ENCODE peak calls at places on chromosomes 2 and 18, in seven cellular contexts. G is anterior cingulate cortex, K is fibroblast of the conjunctiva, Y is NCI-H748 treated with DMSO at 0.1 percent for 48 hours, X is HL-60, S is spleen, I is HAP-1. Z is an unnamed sample.
A peak's percentile ranks its signal among the peaks of the same experiment; 100 is the strongest.

GRCh38 chr18:7584646-7585271 is 17.6 kb downstream of the PTPRM start:
- DNase-seq in G (no peak), K (no peak), Y (no peak), X (no peak), S (no peak), I (no peak), Z (no peak)

GRCh38 chr2:79782540-79782939 is 269.7 kb downstream of the CTNNA2 start:
- DNase-seq in G (no peak), K (no peak), Y (no peak), X (no peak), S (no peak), I (no peak), Z (no peak)

GRCh38 chr2:199583676-199584075 is 125.9 kb upstream of the SATB2 start:
- DNase-seq in G (no peak), K (no peak), Y (no peak), X (no peak), S (no peak), I (no peak), Z (no peak)

GRCh38 chr2:186422226-186422625 is 63.8 kb upstream of the ZC3H15 start:
- DNase-seq in G (no peak), K (peak; percentile 85), Y (no peak), X (peak; percentile 21), S (no peak), I (no peak), Z (no peak)

GRCh38 chr2:240789051-240789453 is 31.0 kb downstream of the KIF1A start:
- DNase-seq in G (no peak), K (no peak), Y (no peak), X (no peak), S (peak; percentile 69), I (no peak), Z (no peak)

GRCh38 chr2:180099308-180099707 is 92.2 kb upstream of the CWC22 start:
- DNase-seq in G (no peak), K (no peak), Y (no peak), X (no peak), S (no peak), I (no peak), Z (no peak)

GRCh38 chr2:203440671-203441070 is 94.4 kb downstream of the RAPH1 start:
- DNase-seq in G (no peak), K (no peak), Y (no peak), X (no peak), S (no peak), I (no peak), Z (no peak)

GRCh38 chr2:56295666-56296065 is 111.9 kb downstream of the CCDC85A start:
- DNase-seq in G (no peak), K (no peak), Y (no peak), X (no peak), S (no peak), I (no peak), Z (no peak)

GRCh38 chr2:241892299-241893137 is 23.0 kb downstream of the RTP5 start:
- DNase-seq in G (no peak), K (peak; percentile 17), Y (no peak), X (no peak), S (peak; percentile 65), I (peak; percentile 60), Z (no peak)

GRCh38 chr2:30705711-30706533 is 101.3 kb downstream of the CAPN13 start:
- DNase-seq in G (no peak), K (no peak), Y (no peak), X (no peak), S (no peak), I (peak; percentile 55), Z (no peak)

GRCh38 chr2:136116111-136116812 is 1.7 kb downstream of the CXCR4 start:
- DNase-seq in G (no peak), K (no peak), Y (no peak), X (peak; percentile 67), S (peak; percentile 92), I (peak; percentile 59), Z (no peak)

GRCh38 chr2:230913406-230913805 is 11.6 kb downstream of the GPR55 start:
- DNase-seq in G (no peak), K (no peak), Y (no peak), X (no peak), S (peak; percentile 78), I (peak; percentile 30), Z (no peak)

GRCh38 chr18:65439184-65439583 is 311.6 kb upstream of the CDH7 start:
- DNase-seq in G (no peak), K (no peak), Y (no peak), X (no peak), S (no peak), I (no peak), Z (peak; percentile 52)

GRCh38 chr2:187982668-187983067 is 309.0 kb upstream of the GULP1 start:
- DNase-seq in G (no peak), K (peak; percentile 55), Y (no peak), X (peak; percentile 8), S (no peak), I (no peak), Z (peak; percentile 60)

GRCh38 chr2:177882501-177882900 is 190.1 kb downstream of the PDE11A start:
- DNase-seq in G (no peak), K (no peak), Y (no peak), X (no peak), S (no peak), I (no peak), Z (no peak)

GRCh38 chr2:28842042-28842441 is 28.1 kb downstream of the TRMT61B start:
- DNase-seq in G (no peak), K (no peak), Y (no peak), X (no peak), S (no peak), I (no peak), Z (no peak)

GRCh38 chr2:217837001-217837491 is 165.7 kb downstream of the TNS1 start:
- DNase-seq in G (peak; percentile 59), K (peak; percentile 76), Y (no peak), X (no peak), S (no peak), I (peak; percentile 27), Z (no peak)

GRCh38 chr2:85584857-85585780 is 888 bp downstream of the VAMP5 start:
- DNase-seq in G (no peak), K (no peak), Y (no peak), X (no peak), S (no peak), I (no peak), Z (no peak)